ENCODE peak calls at places on chromosomes 2 and 18, in nine cellular contexts. One of them, this sample, is unnamed. For H3K36me3 and H3K4me1, the result is how much of the 10 kb centered on the place peaks cover.

GRCh38 chr18:56997200-56997599 is 149.7 kb upstream of the BOD1L2 start:
- DNase-seq in astrocyte: no peak
- DNase-seq in mesendoderm: no peak
- DNase-seq in heart right ventricle: no peak
- DNase-seq in neural progenitor cell: no peak
- DNase-seq in psoas muscle: no peak
- DNase-seq in hepatocyte: no peak
- DNase-seq in MM.1S: no peak
- DNase-seq in fibroblast of lung: no peak
- DNase-seq in this sample: no peak

GRCh38 chr2:65453916-65454315 is 21.5 kb upstream of the SPRED2 start:
- DNase-seq in heart right ventricle: no peak
- DNase-seq in astrocyte: peak
- DNase-seq in mesendoderm: no peak
- DNase-seq in fibroblast of lung: peak
- DNase-seq in neural progenitor cell: no peak
- DNase-seq in hepatocyte: no peak
- DNase-seq in psoas muscle: no peak
- DNase-seq in MM.1S: no peak
- DNase-seq in this sample: no peak

GRCh38 chr2:177753682-177754475 is 318.7 kb downstream of the PDE11A start:
- DNase-seq in astrocyte: peak
- DNase-seq in neural progenitor cell: peak
- DNase-seq in hepatocyte: peak
- DNase-seq in heart right ventricle: peak
- DNase-seq in psoas muscle: peak
- DNase-seq in fibroblast of lung: peak
- DNase-seq in mesendoderm: peak
- DNase-seq in MM.1S: no peak
- DNase-seq in this sample: no peak

GRCh38 chr2:52387937-52388590 is 1356.1 kb upstream of the NRXN1 start:
- DNase-seq in hepatocyte: no peak
- DNase-seq in mesendoderm: peak
- DNase-seq in MM.1S: no peak
- DNase-seq in psoas muscle: no peak
- DNase-seq in neural progenitor cell: no peak
- DNase-seq in heart right ventricle: no peak
- DNase-seq in fibroblast of lung: no peak
- DNase-seq in astrocyte: no peak
- DNase-seq in this sample: no peak

GRCh38 chr18:68735498-68736343 is 20.8 kb upstream of the TMX3 start:
- DNase-seq in astrocyte: peak
- DNase-seq in hepatocyte: peak
- DNase-seq in neural progenitor cell: peak
- DNase-seq in MM.1S: peak
- DNase-seq in psoas muscle: no peak
- DNase-seq in mesendoderm: peak
- DNase-seq in heart right ventricle: no peak
- DNase-seq in fibroblast of lung: peak
- DNase-seq in this sample: peak

GRCh38 chr2:138722316-138722715 is 57.9 kb downstream of the NXPH2 start:
- DNase-seq in heart right ventricle: no peak
- DNase-seq in fibroblast of lung: peak
- DNase-seq in MM.1S: no peak
- DNase-seq in hepatocyte: no peak
- DNase-seq in psoas muscle: peak
- DNase-seq in astrocyte: no peak
- DNase-seq in mesendoderm: peak
- DNase-seq in neural progenitor cell: no peak
- DNase-seq in this sample: no peak

GRCh38 chr2:144745424-144745823 is 225.5 kb upstream of the ZEB2 start:
- DNase-seq in mesendoderm: no peak
- DNase-seq in psoas muscle: no peak
- DNase-seq in fibroblast of lung: no peak
- DNase-seq in MM.1S: no peak
- DNase-seq in neural progenitor cell: no peak
- DNase-seq in astrocyte: no peak
- DNase-seq in heart right ventricle: no peak
- DNase-seq in hepatocyte: no peak
- DNase-seq in this sample: no peak

GRCh38 chr18:48802543-48803428 is 148.0 kb downstream of the SMAD7 start:
- DNase-seq in psoas muscle: no peak
- DNase-seq in mesendoderm: peak
- DNase-seq in astrocyte: no peak
- DNase-seq in MM.1S: no peak
- DNase-seq in fibroblast of lung: no peak
- DNase-seq in neural progenitor cell: peak
- DNase-seq in heart right ventricle: no peak
- DNase-seq in hepatocyte: peak
- DNase-seq in this sample: no peak

GRCh38 chr2:130393318-130393910 is 37.6 kb downstream of the PTPN18 start:
- DNase-seq in heart right ventricle: no peak
- DNase-seq in mesendoderm: peak
- DNase-seq in MM.1S: peak
- DNase-seq in fibroblast of lung: peak
- DNase-seq in psoas muscle: no peak
- DNase-seq in astrocyte: peak
- DNase-seq in hepatocyte: peak
- DNase-seq in neural progenitor cell: no peak
- DNase-seq in this sample: no peak

GRCh38 chr2:187854801-187855200 is 300.6 kb upstream of the TFPI start:
- DNase-seq in heart right ventricle: no peak
- DNase-seq in astrocyte: no peak
- DNase-seq in fibroblast of lung: no peak
- DNase-seq in neural progenitor cell: no peak
- DNase-seq in mesendoderm: peak
- DNase-seq in hepatocyte: no peak
- DNase-seq in MM.1S: no peak
- DNase-seq in psoas muscle: no peak
- DNase-seq in this sample: no peak

GRCh38 chr2:174977364-174977763 is 27.8 kb downstream of the CHN1 start:
- DNase-seq in hepatocyte: no peak
- DNase-seq in mesendoderm: no peak
- DNase-seq in heart right ventricle: no peak
- DNase-seq in psoas muscle: no peak
- DNase-seq in MM.1S: no peak
- DNase-seq in neural progenitor cell: no peak
- DNase-seq in fibroblast of lung: no peak
- DNase-seq in astrocyte: no peak
- DNase-seq in this sample: no peak

GRCh38 chr2:181643158-181643557 is 13.7 kb downstream of the CERKL start:
- DNase-seq in psoas muscle: no peak
- DNase-seq in heart right ventricle: no peak
- DNase-seq in fibroblast of lung: no peak
- DNase-seq in mesendoderm: no peak
- DNase-seq in astrocyte: no peak
- DNase-seq in hepatocyte: peak
- DNase-seq in MM.1S: no peak
- DNase-seq in neural progenitor cell: no peak
- DNase-seq in this sample: no peak

GRCh38 chr2:12321017-12321641 is 395.6 kb upstream of the TRIB2 start:
- DNase-seq in hepatocyte: peak
- DNase-seq in psoas muscle: peak
- DNase-seq in fibroblast of lung: peak
- DNase-seq in mesendoderm: peak
- DNase-seq in astrocyte: peak
- DNase-seq in heart right ventricle: peak
- DNase-seq in neural progenitor cell: no peak
- DNase-seq in MM.1S: no peak
- DNase-seq in this sample: no peak

GRCh38 chr2:147843421-147843863 is 1.4 kb upstream of the ACVR2A start:
- DNase-seq in psoas muscle: no peak
- DNase-seq in astrocyte: no peak
- DNase-seq in mesendoderm: no peak
- DNase-seq in MM.1S: no peak
- DNase-seq in neural progenitor cell: no peak
- DNase-seq in hepatocyte: no peak
- DNase-seq in fibroblast of lung: no peak
- DNase-seq in heart right ventricle: no peak
- DNase-seq in this sample: no peak

GRCh38 chr2:24552836-24553235 is 61.8 kb downstream of the NCOA1 start:
- DNase-seq in neural progenitor cell: no peak
- DNase-seq in hepatocyte: no peak
- DNase-seq in psoas muscle: no peak
- DNase-seq in heart right ventricle: no peak
- DNase-seq in mesendoderm: no peak
- DNase-seq in fibroblast of lung: no peak
- DNase-seq in MM.1S: no peak
- DNase-seq in astrocyte: no peak
- DNase-seq in this sample: no peak

GRCh38 chr2:108632332-108632712 is 87.0 kb upstream of the RANBP2 start:
- DNase-seq in mesendoderm: no peak
- DNase-seq in hepatocyte: no peak
- DNase-seq in fibroblast of lung: no peak
- DNase-seq in neural progenitor cell: no peak
- DNase-seq in heart right ventricle: no peak
- DNase-seq in MM.1S: no peak
- DNase-seq in astrocyte: no peak
- DNase-seq in psoas muscle: no peak
- DNase-seq in this sample: no peak

DNA sequence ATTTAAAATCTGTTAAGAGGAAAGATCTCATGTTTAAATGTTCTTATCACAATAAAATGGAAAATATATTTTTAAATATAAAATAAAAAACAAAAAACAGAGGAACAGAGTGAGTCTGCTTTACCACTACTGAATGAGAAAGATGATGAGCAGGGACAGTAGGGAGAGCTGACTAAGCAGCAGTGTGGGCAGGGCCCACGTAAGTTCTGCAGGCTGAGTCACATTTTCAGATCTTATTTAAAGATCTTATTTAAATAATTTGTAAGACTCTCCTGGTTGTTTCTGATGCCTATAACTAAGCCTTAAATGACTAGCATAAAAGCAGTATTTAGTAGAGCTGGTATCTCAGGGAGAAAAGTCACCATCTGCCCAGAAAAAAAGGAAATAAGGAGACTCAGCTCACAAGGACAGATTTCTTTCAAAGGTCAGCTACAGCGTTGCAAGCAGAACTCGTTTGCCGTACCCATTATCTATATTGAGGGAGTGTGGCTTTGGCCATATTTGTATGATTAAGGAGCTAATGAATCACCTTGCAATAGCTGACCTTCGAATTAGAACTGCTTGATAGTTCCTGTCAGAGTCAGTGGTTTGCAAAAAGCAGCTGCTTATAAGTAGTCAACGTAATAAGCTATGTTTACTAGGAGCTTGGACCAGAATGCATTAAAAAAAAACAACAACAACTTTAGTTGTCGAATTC is 322.1 kb upstream of the CHAC2 start:
- DNase-seq in heart right ventricle: no peak
- DNase-seq in neural progenitor cell: no peak
- DNase-seq in mesendoderm: no peak
- DNase-seq in fibroblast of lung: peak
- DNase-seq in psoas muscle: no peak
- DNase-seq in hepatocyte: peak
- DNase-seq in MM.1S: peak
- DNase-seq in astrocyte: peak
- DNase-seq in this sample: peak
- H3K36me3 ChIP-seq in heart right ventricle: under half
- H3K36me3 ChIP-seq in neural progenitor cell: under half
- H3K36me3 ChIP-seq in mesendoderm: under half
- H3K36me3 ChIP-seq in fibroblast of lung: under half
- H3K36me3 ChIP-seq in psoas muscle: under half
- H3K36me3 ChIP-seq in hepatocyte: under half
- H3K36me3 ChIP-seq in MM.1S: under half
- H3K36me3 ChIP-seq in astrocyte: under half
- H3K36me3 ChIP-seq in this sample: under half

DNA sequence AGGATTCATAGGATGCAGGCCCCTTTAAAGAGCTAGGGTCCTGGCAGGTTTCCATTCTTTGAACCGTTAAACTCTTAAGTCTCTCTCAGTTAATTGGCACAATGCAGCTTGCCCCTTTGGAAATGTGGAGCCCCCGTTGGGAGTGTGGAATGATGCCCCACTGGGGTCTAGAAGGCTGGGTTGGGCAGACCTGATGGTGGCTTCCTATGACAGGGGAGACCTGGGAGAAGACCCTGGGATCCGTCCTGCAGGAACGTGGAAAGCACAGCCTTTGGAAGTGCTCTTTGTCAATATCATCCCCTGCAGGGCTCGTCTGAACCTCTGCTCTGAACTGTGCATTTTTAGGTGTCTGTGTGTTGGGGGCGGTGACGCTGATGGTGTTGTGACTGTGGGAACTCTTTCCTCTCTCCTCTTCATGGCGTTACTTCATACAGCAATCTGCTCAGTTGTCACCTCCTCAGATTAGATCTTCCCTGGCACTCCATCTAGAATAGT is 190.6 kb downstream of the MYCN start:
- DNase-seq in fibroblast of lung: no peak
- DNase-seq in neural progenitor cell: no peak
- DNase-seq in MM.1S: no peak
- DNase-seq in psoas muscle: no peak
- DNase-seq in heart right ventricle: no peak
- DNase-seq in mesendoderm: no peak
- DNase-seq in astrocyte: no peak
- DNase-seq in hepatocyte: no peak
- DNase-seq in this sample: no peak
- H3K4me1 ChIP-seq in fibroblast of lung: under half
- H3K4me1 ChIP-seq in neural progenitor cell: under half
- H3K4me1 ChIP-seq in MM.1S: under half
- H3K4me1 ChIP-seq in psoas muscle: under half
- H3K4me1 ChIP-seq in heart right ventricle: under half
- H3K4me1 ChIP-seq in mesendoderm: under half
- H3K4me1 ChIP-seq in astrocyte: under half
- H3K4me1 ChIP-seq in hepatocyte: under half
- H3K4me1 ChIP-seq in this sample: under half

DNA sequence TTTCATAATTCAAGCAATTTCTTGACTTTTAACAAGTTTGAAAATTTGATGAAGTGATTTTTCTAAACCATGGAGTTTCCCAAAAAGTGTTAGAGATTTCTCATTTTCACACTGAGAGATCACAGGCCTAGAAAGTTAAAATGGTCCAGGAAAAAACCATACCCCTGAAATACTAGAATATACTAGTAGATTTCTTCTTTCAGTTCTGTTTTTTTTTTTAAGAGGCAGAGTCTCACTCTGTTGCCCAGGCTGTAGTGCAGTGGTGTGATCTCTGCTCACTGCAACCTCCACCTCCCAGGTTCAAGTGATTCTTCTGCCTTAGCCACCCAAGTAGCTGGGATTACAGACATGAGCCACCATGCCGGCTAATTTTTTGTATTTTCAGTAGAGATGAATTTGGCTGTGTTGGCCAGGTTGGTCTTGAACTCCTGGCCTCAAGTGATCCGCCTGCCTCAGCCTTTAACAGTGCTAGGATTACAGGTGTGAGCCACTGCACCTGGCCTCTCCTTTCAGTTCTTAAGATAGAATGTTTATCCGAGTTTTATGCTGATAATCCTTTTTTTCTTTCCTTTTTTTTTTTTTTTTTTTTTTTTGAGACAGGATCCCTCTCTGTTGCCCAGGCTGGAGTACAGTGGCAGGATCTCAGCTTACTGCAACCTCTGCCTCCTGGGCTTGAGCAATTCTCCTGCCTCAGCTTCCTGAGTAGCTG is 14.4 kb downstream of the MTHFD2 start:
- DNase-seq in neural progenitor cell: no peak
- DNase-seq in astrocyte: no peak
- DNase-seq in MM.1S: no peak
- DNase-seq in heart right ventricle: no peak
- DNase-seq in hepatocyte: no peak
- DNase-seq in fibroblast of lung: no peak
- DNase-seq in mesendoderm: no peak
- DNase-seq in psoas muscle: no peak
- DNase-seq in this sample: no peak
- H3K36me3 ChIP-seq in neural progenitor cell: under half
- H3K36me3 ChIP-seq in astrocyte: half or more
- H3K36me3 ChIP-seq in MM.1S: under half
- H3K36me3 ChIP-seq in heart right ventricle: half or more
- H3K36me3 ChIP-seq in hepatocyte: under half
- H3K36me3 ChIP-seq in fibroblast of lung: under half
- H3K36me3 ChIP-seq in mesendoderm: under half
- H3K36me3 ChIP-seq in psoas muscle: under half
- H3K36me3 ChIP-seq in this sample: half or more

GRCh38 chr2:55108456-55108855 is 58.2 kb upstream of the RTN4 start:
- DNase-seq in fibroblast of lung: no peak
- DNase-seq in hepatocyte: no peak
- DNase-seq in astrocyte: no peak
- DNase-seq in MM.1S: no peak
- DNase-seq in psoas muscle: no peak
- DNase-seq in neural progenitor cell: no peak
- DNase-seq in heart right ventricle: no peak
- DNase-seq in mesendoderm: no peak
- DNase-seq in this sample: no peak
- H3K4me1 ChIP-seq in fibroblast of lung: under half
- H3K4me1 ChIP-seq in hepatocyte: half or more
- H3K4me1 ChIP-seq in astrocyte: under half
- H3K4me1 ChIP-seq in MM.1S: under half
- H3K4me1 ChIP-seq in psoas muscle: under half
- H3K4me1 ChIP-seq in neural progenitor cell: under half
- H3K4me1 ChIP-seq in heart right ventricle: under half
- H3K4me1 ChIP-seq in mesendoderm: under half
- H3K4me1 ChIP-seq in this sample: under half

This sample was measured in CD4-positive, CD25-positive, alpha-beta regulatory T cell.